ENCODE peak calls at places on chromosomes 6 and 20, in ten cellular contexts. J is IMR-90; S is esophagus squamous epithelium; E is stimulated activated naive CD8-positive, alpha-beta T cell treated with anti-CD3 and anti-CD28 coated beads, Interleukin-15, Interleukin-2, amounts not matched to agents 100 U/mL and 50 U/mL, for 24 hours; F is anterior cingulate cortex; O is tibial artery; B is HT1080; T is stimulated activated CD4-positive, alpha-beta T cell treated with anti-CD3 and anti-CD28 coated beads, Interleukin-12 subunit alpha, Interleukin-12 subunit beta, amount 100 ng/mL, for 4 hours; P is iris pigment epithelial cell; G is C1 segment of cervical spinal cord. W is an unnamed sample.

GRCh38 chr20:52154575-52154974 is 37.0 kb downstream of the ZFP64 start:
- DNase-seq in G (no peak), F (no peak), O (no peak), S (no peak), J (no peak), T (no peak), E (no peak), P (no peak), B (no peak), W (no peak)

GRCh38 chr6:63305278-63305677 is 14.5 kb downstream of the LGSN start:
- DNase-seq in E (no peak), O (no peak), P (no peak), T (no peak), G (no peak), F (no peak), B (no peak), S (no peak), J (peak; percentile 3), W (no peak)

GRCh38 chr6:157091243-157091642 is 232.1 kb downstream of the TMEM242 start:
- DNase-seq in P (no peak), O (no peak), F (no peak), G (no peak), B (no peak), S (no peak), T (no peak), E (no peak), J (no peak), W (no peak)

GRCh38 chr6:27757307-27757706 is 154.9 kb downstream of the OR2B2 start:
- DNase-seq in B (no peak), S (no peak), F (no peak), E (peak; percentile 69), G (no peak), J (no peak), O (no peak), P (no peak), T (peak; percentile 57), W (peak; percentile 11)

GRCh38 chr6:17845598-17845997 is 138.9 kb upstream of the NUP153 start:
- DNase-seq in T (no peak), O (no peak), G (no peak), P (no peak), E (no peak), J (no peak), B (no peak), S (no peak), F (no peak), W (no peak)

GRCh38 chr6:125170376-125170775 is 16.8 kb downstream of the TPD52L1 start:
- DNase-seq in B (no peak), P (peak; percentile 45), J (peak; percentile 59), S (no peak), O (no peak), E (no peak), T (no peak), F (no peak), G (no peak), W (peak; percentile 44)

GRCh38 chr6:30200551-30201281 is 12.5 kb downstream of the TRIM26 start:
- DNase-seq in B (no peak), P (no peak), E (no peak), T (no peak), S (no peak), J (no peak), F (no peak), O (no peak), G (no peak), W (no peak)

GRCh38 chr20:9837634-9838033 is 1.2 kb downstream of the PAK5 start:
- DNase-seq in P (no peak), F (no peak), O (no peak), S (no peak), T (no peak), G (no peak), E (no peak), J (no peak), B (no peak), W (no peak)

GRCh38 chr6:56692586-56693245 is 50.0 kb upstream of the DST start:
- DNase-seq in S (no peak), F (no peak), J (peak; percentile 78), E (no peak), P (peak; percentile 83), G (no peak), B (no peak), O (no peak), T (no peak), W (peak; percentile 48)

GRCh38 chr6:21199246-21199645 is 394.3 kb upstream of the SOX4 start:
- DNase-seq in G (no peak), S (no peak), E (no peak), O (no peak), P (no peak), J (no peak), F (no peak), T (no peak), B (no peak), W (no peak)

GRCh38 chr6:105067329-105067728 is 110.4 kb downstream of the LIN28B start:
- DNase-seq in E (no peak), O (no peak), F (no peak), G (no peak), S (no peak), J (no peak), T (no peak), P (peak; percentile 55), B (no peak), W (no peak)

GRCh38 chr6:12467706-12468670 is 177.8 kb downstream of the EDN1 start:
- DNase-seq in S (no peak), J (peak; percentile 32), G (no peak), P (peak; percentile 13), O (no peak), F (no peak), B (no peak), T (no peak), E (no peak), W (peak; percentile 83)

GRCh38 chr6:114228675-114229074 is 114.1 kb downstream of the HS3ST5 start:
- DNase-seq in F (no peak), P (no peak), G (no peak), J (no peak), T (no peak), B (no peak), S (no peak), E (no peak), O (no peak), W (no peak)

GRCh38 chr6:38174806-38175495 is 355.4 kb downstream of the ZFAND3 start:
- DNase-seq in G (no peak), B (no peak), F (no peak), P (no peak), E (no peak), S (no peak), T (no peak), O (no peak), J (no peak), W (no peak)

GRCh38 chr20:33466303-33466646 is 22.7 kb upstream of the SNTA1 start:
- DNase-seq in O (no peak), P (no peak), T (no peak), B (no peak), G (no peak), J (no peak), S (no peak), F (no peak), E (no peak), W (no peak)

GRCh38 chr20:14203657-14204056 is 133.8 kb downstream of the FLRT3 start:
- DNase-seq in F (no peak), E (no peak), T (no peak), S (no peak), J (no peak), O (no peak), P (no peak), B (no peak), G (no peak), W (no peak)

W was measured in fibroblast of lung.